ENCODE peak calls at places on chromosome 9, in seven cellular contexts. One of them, this sample, is unnamed. For H3K9me3, the result is how much of the 10 kb centered on the place peaks cover.

GRCh38 chr9:131467214-131467935 is 35.3 kb upstream of the POMT1 start:
- DNase-seq in lung: no peak
- DNase-seq in upper lobe of left lung: no peak
- DNase-seq in neural progenitor cell: no peak
- DNase-seq in body of pancreas: no peak
- DNase-seq in CD8-positive, alpha-beta T cell: no peak
- DNase-seq in thyroid gland: no peak
- DNase-seq in this sample: peak

GRCh38 chr9:119677811-119678530 is 308.7 kb upstream of the BRINP1 start:
- DNase-seq in upper lobe of left lung: no peak
- DNase-seq in lung: no peak
- DNase-seq in thyroid gland: no peak
- DNase-seq in CD8-positive, alpha-beta T cell: no peak
- DNase-seq in neural progenitor cell: no peak
- DNase-seq in body of pancreas: no peak
- DNase-seq in this sample: no peak

GRCh38 chr9:105052346-105052745 is 124.4 kb upstream of the ABCA1 start:
- DNase-seq in body of pancreas: no peak
- DNase-seq in upper lobe of left lung: no peak
- DNase-seq in lung: no peak
- DNase-seq in CD8-positive, alpha-beta T cell: no peak
- DNase-seq in neural progenitor cell: no peak
- DNase-seq in thyroid gland: no peak
- DNase-seq in this sample: no peak

GRCh38 chr9:2053883-2054845 is 39.0 kb downstream of the SMARCA2 start:
- DNase-seq in lung: no peak
- DNase-seq in thyroid gland: peak
- DNase-seq in CD8-positive, alpha-beta T cell: peak
- DNase-seq in upper lobe of left lung: no peak
- DNase-seq in neural progenitor cell: no peak
- DNase-seq in body of pancreas: no peak
- DNase-seq in this sample: peak

GRCh38 chr9:105438136-105438839 is 9.5 kb upstream of the FSD1L start:
- DNase-seq in upper lobe of left lung: no peak
- DNase-seq in lung: no peak
- DNase-seq in body of pancreas: no peak
- DNase-seq in neural progenitor cell: no peak
- DNase-seq in thyroid gland: no peak
- DNase-seq in CD8-positive, alpha-beta T cell: no peak
- DNase-seq in this sample: no peak

GRCh38 chr9:211036-211435 is 3.6 kb upstream of the DOCK8 start:
- DNase-seq in lung: no peak
- DNase-seq in body of pancreas: no peak
- DNase-seq in thyroid gland: no peak
- DNase-seq in neural progenitor cell: no peak
- DNase-seq in CD8-positive, alpha-beta T cell: no peak
- DNase-seq in upper lobe of left lung: no peak
- DNase-seq in this sample: no peak

GRCh38 chr9:93081931-93082330 is 14.1 kb upstream of the CARD19 start:
- DNase-seq in lung: no peak
- DNase-seq in CD8-positive, alpha-beta T cell: no peak
- DNase-seq in upper lobe of left lung: no peak
- DNase-seq in neural progenitor cell: no peak
- DNase-seq in body of pancreas: no peak
- DNase-seq in thyroid gland: no peak
- DNase-seq in this sample: no peak

GRCh38 chr9:14321517-14322125 is 7.7 kb upstream of the NFIB start:
- DNase-seq in upper lobe of left lung: no peak
- DNase-seq in neural progenitor cell: peak
- DNase-seq in body of pancreas: no peak
- DNase-seq in thyroid gland: no peak
- DNase-seq in lung: no peak
- DNase-seq in CD8-positive, alpha-beta T cell: no peak
- DNase-seq in this sample: no peak

GRCh38 chr9:115098226-115098965 is 19.6 kb downstream of the TNC start:
- DNase-seq in body of pancreas: no peak
- DNase-seq in CD8-positive, alpha-beta T cell: no peak
- DNase-seq in upper lobe of left lung: no peak
- DNase-seq in lung: no peak
- DNase-seq in thyroid gland: no peak
- DNase-seq in neural progenitor cell: no peak
- DNase-seq in this sample: no peak

GRCh38 chr9:1052119-1052907 is 2.2 kb downstream of the DMRT2 start:
- DNase-seq in lung: no peak
- DNase-seq in CD8-positive, alpha-beta T cell: no peak
- DNase-seq in body of pancreas: no peak
- DNase-seq in thyroid gland: no peak
- DNase-seq in upper lobe of left lung: no peak
- DNase-seq in neural progenitor cell: no peak
- DNase-seq in this sample: no peak

GRCh38 chr9:120152295-120152694 is 427.7 kb downstream of the CDK5RAP2 start:
- DNase-seq in neural progenitor cell: peak
- DNase-seq in upper lobe of left lung: no peak
- DNase-seq in thyroid gland: no peak
- DNase-seq in lung: no peak
- DNase-seq in CD8-positive, alpha-beta T cell: no peak
- DNase-seq in body of pancreas: no peak
- DNase-seq in this sample: no peak

GRCh38 chr9:38395653-38396370 is 3.3 kb downstream of the ALDH1B1 start:
- DNase-seq in CD8-positive, alpha-beta T cell: no peak
- DNase-seq in thyroid gland: no peak
- DNase-seq in neural progenitor cell: no peak
- DNase-seq in lung: no peak
- DNase-seq in upper lobe of left lung: peak
- DNase-seq in body of pancreas: no peak
- DNase-seq in this sample: no peak

GRCh38 chr9:121206516-121207370 is 5.1 kb upstream of the RAB14 start:
- DNase-seq in upper lobe of left lung: no peak
- DNase-seq in neural progenitor cell: no peak
- DNase-seq in body of pancreas: no peak
- DNase-seq in lung: no peak
- DNase-seq in thyroid gland: no peak
- DNase-seq in CD8-positive, alpha-beta T cell: no peak
- DNase-seq in this sample: no peak

GRCh38 chr9:138103824-138104206 is 226.2 kb downstream of the CACNA1B start:
- DNase-seq in neural progenitor cell: no peak
- DNase-seq in body of pancreas: no peak
- DNase-seq in CD8-positive, alpha-beta T cell: no peak
- DNase-seq in thyroid gland: no peak
- DNase-seq in upper lobe of left lung: peak
- DNase-seq in lung: peak
- DNase-seq in this sample: no peak

GRCh38 chr9:10252174-10252573 is 360.6 kb downstream of the PTPRD start:
- DNase-seq in CD8-positive, alpha-beta T cell: no peak
- DNase-seq in neural progenitor cell: no peak
- DNase-seq in body of pancreas: no peak
- DNase-seq in upper lobe of left lung: no peak
- DNase-seq in lung: no peak
- DNase-seq in thyroid gland: no peak
- DNase-seq in this sample: no peak

GRCh38 chr9:121599186-121599871 is 52.1 kb upstream of the DAB2IP start:
- DNase-seq in thyroid gland: peak
- DNase-seq in lung: peak
- DNase-seq in body of pancreas: peak
- DNase-seq in neural progenitor cell: peak
- DNase-seq in CD8-positive, alpha-beta T cell: no peak
- DNase-seq in upper lobe of left lung: peak
- DNase-seq in this sample: no peak

GRCh38 chr9:109802491-109802890 is 22.5 kb downstream of the PALM2AKAP2 start:
- DNase-seq in lung: no peak
- DNase-seq in neural progenitor cell: no peak
- DNase-seq in thyroid gland: no peak
- DNase-seq in upper lobe of left lung: no peak
- DNase-seq in body of pancreas: no peak
- DNase-seq in CD8-positive, alpha-beta T cell: no peak
- DNase-seq in this sample: no peak

GRCh38 chr9:93814561-93814960 is 140.6 kb downstream of the BARX1 start:
- DNase-seq in neural progenitor cell: peak
- DNase-seq in CD8-positive, alpha-beta T cell: no peak
- DNase-seq in lung: peak
- DNase-seq in thyroid gland: no peak
- DNase-seq in upper lobe of left lung: peak
- DNase-seq in body of pancreas: no peak
- DNase-seq in this sample: peak

GRCh38 chr9:13718086-13718485 is 438.6 kb upstream of the MPDZ start:
- DNase-seq in lung: no peak
- DNase-seq in thyroid gland: no peak
- DNase-seq in upper lobe of left lung: no peak
- DNase-seq in CD8-positive, alpha-beta T cell: no peak
- DNase-seq in body of pancreas: no peak
- DNase-seq in neural progenitor cell: no peak
- DNase-seq in this sample: no peak

GRCh38 chr9:135448570-135449180 is 30.9 kb upstream of the PPP1R26 start:
- DNase-seq in thyroid gland: no peak
- DNase-seq in upper lobe of left lung: no peak
- DNase-seq in body of pancreas: no peak
- DNase-seq in neural progenitor cell: peak
- DNase-seq in CD8-positive, alpha-beta T cell: no peak
- DNase-seq in lung: no peak
- DNase-seq in this sample: no peak

GRCh38 chr9:137880976-137881530 is 3.5 kb downstream of the CACNA1B start:
- DNase-seq in CD8-positive, alpha-beta T cell: no peak
- DNase-seq in lung: no peak
- DNase-seq in neural progenitor cell: no peak
- DNase-seq in thyroid gland: no peak
- DNase-seq in body of pancreas: no peak
- DNase-seq in upper lobe of left lung: no peak
- DNase-seq in this sample: no peak

GRCh38 chr9:127175764-127176163 is 53.3 kb upstream of the ANGPTL2 start:
- DNase-seq in upper lobe of left lung: no peak
- DNase-seq in body of pancreas: no peak
- DNase-seq in neural progenitor cell: no peak
- DNase-seq in thyroid gland: no peak
- DNase-seq in lung: no peak
- DNase-seq in CD8-positive, alpha-beta T cell: no peak
- DNase-seq in this sample: no peak

GRCh38 chr9:121285835-121286687 is 18.1 kb downstream of the GSN start:
- DNase-seq in thyroid gland: peak
- DNase-seq in upper lobe of left lung: no peak
- DNase-seq in neural progenitor cell: peak
- DNase-seq in body of pancreas: peak
- DNase-seq in lung: no peak
- DNase-seq in CD8-positive, alpha-beta T cell: no peak
- DNase-seq in this sample: no peak

GRCh38 chr9:124467410-124468060 is 17.3 kb downstream of the ADGRD2 start:
- DNase-seq in thyroid gland: no peak
- DNase-seq in upper lobe of left lung: peak
- DNase-seq in lung: no peak
- DNase-seq in body of pancreas: no peak
- DNase-seq in CD8-positive, alpha-beta T cell: no peak
- DNase-seq in neural progenitor cell: no peak
- DNase-seq in this sample: no peak

GRCh38 chr9:28801144-28801799 is 1228.0 kb upstream of the C9orf72 start:
- DNase-seq in thyroid gland: no peak
- DNase-seq in CD8-positive, alpha-beta T cell: no peak
- DNase-seq in body of pancreas: no peak
- DNase-seq in neural progenitor cell: no peak
- DNase-seq in upper lobe of left lung: no peak
- DNase-seq in lung: no peak
- DNase-seq in this sample: no peak

GRCh38 chr9:115121140-115121710 is 3.3 kb upstream of the TNC start:
- DNase-seq in thyroid gland: no peak
- DNase-seq in neural progenitor cell: no peak
- DNase-seq in lung: no peak
- DNase-seq in CD8-positive, alpha-beta T cell: no peak
- DNase-seq in body of pancreas: no peak
- DNase-seq in upper lobe of left lung: no peak
- DNase-seq in this sample: no peak

GRCh38 chr9:135169709-135170226 is 82.3 kb downstream of the OLFM1 start:
- DNase-seq in CD8-positive, alpha-beta T cell: no peak
- DNase-seq in body of pancreas: no peak
- DNase-seq in lung: no peak
- DNase-seq in neural progenitor cell: no peak
- DNase-seq in thyroid gland: no peak
- DNase-seq in upper lobe of left lung: no peak
- DNase-seq in this sample: no peak

DNA sequence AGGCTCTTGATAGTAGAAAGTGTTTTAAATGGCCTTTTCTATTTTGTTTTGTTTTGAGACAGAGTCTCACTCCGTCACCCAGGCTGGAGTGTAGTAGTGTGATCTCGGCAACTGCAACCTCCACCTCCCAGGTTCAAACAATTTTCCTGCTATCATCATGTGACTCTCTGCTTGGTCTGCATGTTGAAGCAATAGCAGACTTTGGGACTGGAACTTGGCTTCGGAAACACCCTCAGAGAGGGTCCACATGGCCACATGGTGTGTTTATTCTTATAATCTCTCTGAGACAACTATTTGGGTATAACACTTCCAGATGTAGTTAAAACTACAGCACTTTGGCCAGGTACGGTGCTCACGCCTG is 10.9 kb downstream of the SLC1A1 start:
- DNase-seq in CD8-positive, alpha-beta T cell: no peak
- DNase-seq in body of pancreas: no peak
- DNase-seq in upper lobe of left lung: no peak
- DNase-seq in lung: no peak
- DNase-seq in thyroid gland: no peak
- DNase-seq in neural progenitor cell: no peak
- DNase-seq in this sample: no peak
- H3K27ac ChIP-seq in CD8-positive, alpha-beta T cell: no peak
- H3K27ac ChIP-seq in body of pancreas: no peak
- H3K27ac ChIP-seq in upper lobe of left lung: no peak
- H3K27ac ChIP-seq in lung: no peak
- H3K27ac ChIP-seq in thyroid gland: no peak
- H3K27ac ChIP-seq in neural progenitor cell: no peak
- H3K27ac ChIP-seq in this sample: no peak

GRCh38 chr9:21523021-21524014 is 41.2 kb upstream of the IFNE start:
- DNase-seq in body of pancreas: no peak
- DNase-seq in neural progenitor cell: no peak
- DNase-seq in thyroid gland: no peak
- DNase-seq in upper lobe of left lung: no peak
- DNase-seq in lung: no peak
- DNase-seq in CD8-positive, alpha-beta T cell: no peak
- DNase-seq in this sample: no peak
- H3K9me3 ChIP-seq in body of pancreas: under half
- H3K9me3 ChIP-seq in neural progenitor cell: under half
- H3K9me3 ChIP-seq in thyroid gland: under half
- H3K9me3 ChIP-seq in upper lobe of left lung: under half
- H3K9me3 ChIP-seq in lung: under half
- H3K9me3 ChIP-seq in CD8-positive, alpha-beta T cell: under half
- H3K9me3 ChIP-seq in this sample: under half

GRCh38 chr9:99264070-99264469 is 42.0 kb downstream of the SEC61B start:
- DNase-seq in upper lobe of left lung: no peak
- DNase-seq in neural progenitor cell: peak
- DNase-seq in body of pancreas: no peak
- DNase-seq in CD8-positive, alpha-beta T cell: no peak
- DNase-seq in thyroid gland: no peak
- DNase-seq in lung: no peak
- DNase-seq in this sample: no peak
- TF ChIP-seq CTCF in upper lobe of left lung: no peak
- TF ChIP-seq CTCF in neural progenitor cell: peak
- TF ChIP-seq CTCF in body of pancreas: no peak
- TF ChIP-seq CTCF in CD8-positive, alpha-beta T cell: no peak
- TF ChIP-seq CTCF in thyroid gland: no peak
- TF ChIP-seq CTCF in lung: no peak
- TF ChIP-seq CTCF in this sample: no peak

DNA sequence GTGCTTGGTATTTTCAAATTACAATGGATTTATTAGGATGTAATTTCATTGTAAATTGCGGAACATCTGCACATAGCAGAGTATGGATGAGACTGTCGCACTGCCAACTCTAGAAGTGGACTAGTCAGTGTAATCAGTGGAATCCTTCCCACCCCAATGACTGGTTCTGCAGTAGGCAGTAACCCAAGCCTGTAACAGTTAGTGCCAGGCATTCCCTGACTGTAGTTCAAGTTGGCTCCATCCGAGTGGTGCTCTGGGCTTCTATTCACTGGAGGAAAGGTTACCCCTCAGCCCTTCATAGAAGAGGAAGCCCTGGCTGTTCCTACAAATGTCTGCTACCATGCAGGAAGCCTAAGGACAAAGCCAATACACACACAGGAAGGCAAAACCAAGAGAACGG is 23.2 kb downstream of the AK3 start:
- DNase-seq in CD8-positive, alpha-beta T cell: no peak
- DNase-seq in lung: no peak
- DNase-seq in thyroid gland: no peak
- DNase-seq in body of pancreas: no peak
- DNase-seq in upper lobe of left lung: no peak
- DNase-seq in neural progenitor cell: no peak
- DNase-seq in this sample: no peak
- H3K27ac ChIP-seq in CD8-positive, alpha-beta T cell: no peak
- H3K27ac ChIP-seq in lung: no peak
- H3K27ac ChIP-seq in thyroid gland: no peak
- H3K27ac ChIP-seq in body of pancreas: no peak
- H3K27ac ChIP-seq in upper lobe of left lung: no peak
- H3K27ac ChIP-seq in neural progenitor cell: no peak
- H3K27ac ChIP-seq in this sample: no peak

This sample was measured in CD4-positive, alpha-beta T cell.